ENCODE peak calls at places on chromosomes 7 and 10, in four cellular contexts. One of them, this sample, is unnamed.

GRCh38 chr7:78090616-78091015 is 292.0 kb downstream of the PHTF2 start:
- DNase-seq in NCI-H2171 treated with DMSO at 0.1 percent for 48 hours: peak; percentile 55
- DNase-seq in NB4: no peak
- DNase-seq in dorsolateral prefrontal cortex: no peak
- DNase-seq in this sample: no peak

GRCh38 chr10:112261281-112261822 is 21.8 kb upstream of the TECTB start:
- DNase-seq in NB4: no peak
- DNase-seq in dorsolateral prefrontal cortex: no peak
- DNase-seq in NCI-H2171 treated with DMSO at 0.1 percent for 48 hours: no peak
- DNase-seq in this sample: no peak

GRCh38 chr7:7395785-7396184 is 139.9 kb downstream of the COL28A1 start:
- DNase-seq in NB4: no peak
- DNase-seq in dorsolateral prefrontal cortex: no peak
- DNase-seq in NCI-H2171 treated with DMSO at 0.1 percent for 48 hours: no peak
- DNase-seq in this sample: no peak

GRCh38 chr7:97845622-97846203 is 26.5 kb downstream of the ASNS start:
- DNase-seq in dorsolateral prefrontal cortex: no peak
- DNase-seq in NB4: peak; percentile 54
- DNase-seq in NCI-H2171 treated with DMSO at 0.1 percent for 48 hours: peak; percentile 35
- DNase-seq in this sample: no peak

GRCh38 chr10:90788987-90789386 is 68.9 kb downstream of the HTR7 start:
- DNase-seq in NB4: no peak
- DNase-seq in dorsolateral prefrontal cortex: no peak
- DNase-seq in NCI-H2171 treated with DMSO at 0.1 percent for 48 hours: no peak
- DNase-seq in this sample: no peak

GRCh38 chr7:150580615-150580986 is 13.4 kb downstream of the GIMAP4 start:
- DNase-seq in NB4: no peak
- DNase-seq in NCI-H2171 treated with DMSO at 0.1 percent for 48 hours: no peak
- DNase-seq in dorsolateral prefrontal cortex: no peak
- DNase-seq in this sample: no peak

GRCh38 chr7:99833289-99833877 is 5.6 kb downstream of the CYP3A43 start:
- DNase-seq in NB4: no peak
- DNase-seq in NCI-H2171 treated with DMSO at 0.1 percent for 48 hours: no peak
- DNase-seq in dorsolateral prefrontal cortex: no peak
- DNase-seq in this sample: no peak

GRCh38 chr7:50864694-50865093 is 82.0 kb upstream of the GRB10 start:
- DNase-seq in dorsolateral prefrontal cortex: no peak
- DNase-seq in NB4: no peak
- DNase-seq in NCI-H2171 treated with DMSO at 0.1 percent for 48 hours: no peak
- DNase-seq in this sample: no peak

GRCh38 chr7:80231719-80232118 is 97.1 kb downstream of the GNAI1 start:
- DNase-seq in NCI-H2171 treated with DMSO at 0.1 percent for 48 hours: no peak
- DNase-seq in NB4: no peak
- DNase-seq in dorsolateral prefrontal cortex: no peak
- DNase-seq in this sample: no peak

This sample was measured in NCI-H446 treated with DMSO at 0.1 percent for 48 hours.